ENCODE peak calls at places on chromosome 18, in ten cellular contexts. W, M, T, X, F, J, G, L, V and B are unnamed samples.

GRCh38 chr18:46793565-46793964 is 36.7 kb upstream of the ST8SIA5 start:
- DNase-seq in T (no peak), V (peak), M (no peak), F (no peak), G (no peak), J (no peak), X (no peak), W (peak), L (no peak), B (no peak)

GRCh38 chr18:46754661-46755292 is 2.1 kb downstream of the ST8SIA5 start:
- DNase-seq in G (no peak), X (no peak), T (no peak), L (no peak), M (no peak), W (no peak), V (peak), J (no peak), F (no peak), B (no peak)

GRCh38 chr18:7601249-7601620 is 34.1 kb downstream of the PTPRM start:
- DNase-seq in W (no peak), V (peak), M (no peak), J (no peak), L (no peak), F (peak), X (no peak), G (no peak), T (no peak), B (no peak)

GRCh38 chr18:46917108-46917807 is at the start of the genes KATNAL2 and PIAS2:
- DNase-seq in L (peak), T (peak), G (peak), V (peak), F (peak), W (peak), M (peak), X (peak), J (peak), B (peak)

GRCh38 chr18:75070625-75071483 is 138.1 kb downstream of the PTGR3 start:
- DNase-seq in J (peak), L (no peak), F (peak), G (peak), V (no peak), W (peak), M (no peak), X (peak), T (no peak), B (peak)

GRCh38 chr18:5093902-5094301 is 103.2 kb downstream of the AKAIN1 start:
- DNase-seq in X (no peak), J (no peak), M (no peak), T (no peak), G (no peak), F (no peak), L (no peak), W (no peak), V (no peak), B (no peak)

GRCh38 chr18:74817576-74817975 is 219.9 kb downstream of the ZNF407 start:
- DNase-seq in T (no peak), J (no peak), L (no peak), G (no peak), F (no peak), V (no peak), W (no peak), M (no peak), X (no peak), B (no peak)

GRCh38 chr18:46360841-46361240 is 256.7 kb downstream of the HAUS1 start:
- DNase-seq in F (no peak), W (no peak), M (no peak), J (no peak), V (no peak), G (no peak), L (no peak), T (no peak), X (no peak), B (no peak)

GRCh38 chr18:12428923-12429322 is 21.2 kb downstream of the PRELID3A start:
- DNase-seq in W (no peak), V (no peak), L (no peak), J (no peak), X (no peak), G (no peak), F (no peak), T (no peak), M (no peak), B (no peak)

GRCh38 chr18:68229351-68229750 is 485.6 kb downstream of the TMX3 start:
- DNase-seq in V (no peak), G (no peak), T (no peak), W (no peak), L (no peak), F (no peak), J (no peak), X (no peak), M (no peak), B (no peak)

GRCh38 chr18:21557607-21558253 is 42.8 kb downstream of the ESCO1 start:
- DNase-seq in X (no peak), F (peak), L (no peak), V (peak), J (no peak), T (no peak), W (no peak), M (no peak), G (no peak), B (no peak)

GRCh38 chr18:36649205-36649604 is 179.6 kb downstream of the TPGS2 start:
- DNase-seq in M (no peak), X (no peak), T (no peak), V (peak), L (no peak), J (no peak), G (no peak), F (no peak), W (no peak), B (no peak)

GRCh38 chr18:1665064-1665463 is 760.4 kb downstream of the ADCYAP1 start:
- DNase-seq in G (no peak), W (no peak), J (no peak), X (no peak), L (no peak), F (no peak), M (no peak), V (no peak), T (no peak), B (no peak)

GRCh38 chr18:274313-274712 is 6.5 kb upstream of the THOC1 start:
- DNase-seq in T (no peak), W (no peak), L (no peak), G (no peak), M (no peak), J (no peak), F (no peak), X (no peak), V (no peak), B (no peak)

GRCh38 chr18:45856526-45856925 is 31.1 kb downstream of the SIGLEC15 start:
- DNase-seq in J (no peak), X (no peak), F (no peak), M (no peak), G (no peak), L (no peak), V (no peak), W (no peak), T (no peak), B (no peak)

GRCh38 chr18:3889803-3890202 is 439.8 kb downstream of the TGIF1 start:
- DNase-seq in J (no peak), G (no peak), V (no peak), X (no peak), W (no peak), F (no peak), L (no peak), M (no peak), T (no peak), B (no peak)

GRCh38 chr18:22767653-22768052 is 165.5 kb upstream of the RBBP8 start:
- DNase-seq in T (no peak), G (no peak), F (no peak), J (no peak), M (no peak), W (no peak), X (no peak), V (no peak), L (no peak), B (no peak)

GRCh38 chr18:5628512-5629255 is 84.9 kb upstream of the EPB41L3 start:
- DNase-seq in L (peak), W (no peak), G (no peak), V (peak), T (peak), X (peak), J (no peak), M (peak), F (peak), B (peak)

GRCh38 chr18:77062518-77063003 is 70.0 kb downstream of the MBP start:
- DNase-seq in F (no peak), J (no peak), X (peak), T (no peak), W (no peak), G (no peak), M (no peak), V (no peak), L (no peak), B (no peak)

GRCh38 chr18:38563396-38563980 is 997.9 kb upstream of the CELF4 start:
- DNase-seq in G (no peak), F (no peak), V (no peak), T (no peak), X (no peak), J (no peak), L (no peak), M (no peak), W (no peak), B (no peak)

GRCh38 chr18:2889761-2890192 is 43.0 kb downstream of the EMILIN2 start:
- DNase-seq in L (peak), W (no peak), G (no peak), M (no peak), J (no peak), T (no peak), V (peak), X (no peak), F (no peak), B (no peak)

GRCh38 chr18:5196253-5197031 is 615 bp downstream of the AKAIN1 start:
- DNase-seq in L (peak), G (no peak), V (peak), X (no peak), T (no peak), F (no peak), W (no peak), M (peak), J (no peak), B (no peak)

GRCh38 chr18:23926590-23926989 is 88.0 kb upstream of the TTC39C start:
- DNase-seq in L (no peak), W (no peak), T (no peak), G (no peak), J (no peak), M (no peak), F (no peak), V (no peak), X (no peak), B (no peak)

GRCh38 chr18:40179647-40180175 is 1775.3 kb upstream of the PIK3C3 start:
- DNase-seq in V (peak), M (no peak), W (no peak), G (no peak), F (no peak), J (no peak), X (no peak), L (no peak), T (no peak), B (no peak)

GRCh38 chr18:9771261-9771976 is 63.3 kb downstream of the RAB31 start:
- DNase-seq in M (peak), X (peak), L (peak), G (peak), W (peak), V (peak), J (peak), F (peak), T (peak), B (peak)
- TF ChIP-seq POLR2AphosphoS5 in M (no peak), X (no peak), L (peak), G (peak), W (no peak), V (no peak), J (no peak), F (no peak), T (peak), B (no peak)

GRCh38 chr18:8999872-9000271 is 102.6 kb upstream of the NDUFV2 start:
- DNase-seq in G (no peak), X (no peak), W (no peak), V (peak), F (no peak), J (no peak), T (no peak), L (no peak), M (no peak), B (no peak)
- TF ChIP-seq POLR2AphosphoS5 in G (no peak), X (no peak), W (no peak), V (no peak), F (no peak), J (no peak), T (no peak), L (no peak), M (no peak), B (no peak)

GRCh38 chr18:55856191-55856590 is 268.2 kb upstream of the TCF4 start:
- DNase-seq in L (no peak), W (no peak), J (no peak), G (no peak), X (no peak), F (peak), V (peak), T (no peak), M (no peak), B (no peak)
- TF ChIP-seq POLR2AphosphoS5 in L (no peak), W (no peak), J (no peak), G (no peak), X (no peak), F (no peak), V (no peak), T (no peak), M (peak), B (no peak)

GRCh38 chr18:79393626-79394401 is 1.9 kb upstream of the NFATC1 start:
- DNase-seq in X (peak), G (no peak), T (peak), W (peak), L (peak), F (peak), J (peak), V (peak), M (peak), B (peak)
- TF ChIP-seq POLR2AphosphoS5 in X (peak), G (no peak), T (peak), W (no peak), L (no peak), F (peak), J (no peak), V (no peak), M (no peak), B (peak)

GRCh38 chr18:58846325-58846724 is 18.4 kb upstream of the ZNF532 start:
- DNase-seq in X (no peak), L (no peak), F (no peak), M (no peak), J (no peak), T (no peak), W (no peak), G (no peak), V (no peak), B (no peak)

GRCh38 chr18:58845913-58846312 is 18.8 kb upstream of the ZNF532 start:
- DNase-seq in W (no peak), T (no peak), G (no peak), V (no peak), X (no peak), M (no peak), F (no peak), J (no peak), L (no peak), B (no peak)

GRCh38 chr18:58843662-58844035 is 21.0 kb upstream of the ZNF532 start:
- DNase-seq in X (no peak), T (no peak), L (no peak), J (no peak), W (no peak), F (no peak), G (no peak), V (no peak), M (no peak), B (no peak)

GRCh38 chr18:58842978-58843661 is 21.6 kb upstream of the ZNF532 start:
- DNase-seq in M (no peak), F (no peak), L (no peak), J (no peak), T (no peak), V (no peak), W (no peak), X (no peak), G (no peak), B (no peak)

DNA sequence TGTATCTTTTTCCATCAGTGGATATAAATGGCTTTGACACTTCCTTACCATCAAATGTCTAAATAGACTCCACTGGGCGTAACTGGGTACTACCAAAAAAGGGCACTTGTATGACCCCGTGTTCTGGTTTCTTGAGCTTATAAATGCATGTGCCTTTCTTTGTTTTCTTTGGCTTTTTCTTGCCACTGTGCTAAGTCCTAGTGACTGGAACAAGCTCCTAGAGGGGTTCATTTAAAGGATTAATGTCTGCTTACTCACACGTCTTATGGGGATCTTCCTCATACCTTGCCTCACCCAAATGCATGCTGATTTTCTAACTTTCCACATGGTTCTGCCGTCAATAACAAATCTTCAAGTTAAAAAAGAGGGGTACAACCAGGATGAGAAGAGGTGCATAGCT is 19.8 kb upstream of the ZNF532 start:
- DNase-seq in T (no peak), V (no peak), J (no peak), F (no peak), M (no peak), G (no peak), W (no peak), X (no peak), L (no peak), B (no peak)
- TF ChIP-seq POLR2AphosphoS5 in T (no peak), V (no peak), J (no peak), F (no peak), M (no peak), G (no peak), W (no peak), X (no peak), L (no peak), B (no peak)

GRCh38 chr18:55401638-55402191 is 186.3 kb downstream of the TCF4 start:
- DNase-seq in X (no peak), F (peak), G (no peak), L (no peak), J (no peak), W (no peak), V (peak), M (no peak), T (peak), B (no peak)
- TF ChIP-seq POLR2AphosphoS5 in X (peak), F (peak), G (no peak), L (no peak), J (no peak), W (no peak), V (no peak), M (peak), T (peak), B (peak)

GRCh38 chr18:27062802-27063201 is 122.3 kb downstream of the CHST9 start:
- DNase-seq in X (no peak), T (no peak), W (no peak), V (no peak), J (no peak), G (no peak), F (no peak), L (no peak), M (no peak), B (no peak)

GRCh38 chr18:27061488-27062095 is 123.5 kb downstream of the CHST9 start:
- DNase-seq in V (no peak), L (no peak), F (no peak), J (no peak), X (no peak), M (no peak), W (no peak), G (no peak), T (no peak), B (no peak)

DNA sequence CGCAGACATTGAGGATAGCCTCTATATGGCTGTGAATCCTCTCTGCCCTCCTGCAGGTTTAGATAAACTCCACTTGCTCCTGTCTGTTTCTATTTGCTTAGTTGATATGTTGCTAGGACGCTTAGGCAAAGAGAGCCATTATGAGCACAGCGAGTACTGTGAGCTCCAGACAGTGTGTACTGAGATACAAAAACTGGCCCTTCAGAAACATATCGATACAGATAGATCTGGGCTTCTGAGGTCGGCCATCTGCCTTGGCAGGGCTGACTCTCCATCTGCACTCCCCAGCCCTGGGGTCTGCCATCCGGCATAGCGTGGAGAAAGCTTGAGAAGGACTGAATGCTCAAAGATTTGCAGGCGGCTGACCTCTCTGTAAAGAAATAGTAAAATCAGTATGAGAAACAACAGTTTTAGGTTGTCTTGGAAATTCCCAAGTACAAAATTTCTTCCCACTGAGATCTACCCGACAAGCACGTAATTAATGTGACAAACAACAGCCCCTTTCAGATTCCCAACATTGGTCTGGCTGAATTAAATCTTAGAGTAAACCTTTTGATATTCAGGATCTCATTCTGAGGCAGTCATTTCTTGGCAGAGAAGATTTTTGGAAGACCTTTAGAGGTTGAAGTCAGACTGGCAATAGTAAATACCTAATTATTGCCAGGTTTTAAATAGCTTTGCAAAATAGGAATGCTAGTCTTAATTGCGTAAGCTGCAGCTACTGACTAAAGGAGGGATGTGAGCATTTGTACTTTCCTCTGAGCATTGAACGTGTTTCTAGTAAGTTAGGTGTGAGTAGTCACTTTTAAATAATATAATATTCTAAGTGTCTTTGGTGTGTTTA is 127.4 kb downstream of the CHST9 start:
- DNase-seq in F (no peak), W (no peak), V (no peak), G (no peak), L (no peak), T (no peak), M (no peak), X (no peak), J (no peak), B (no peak)
- TF ChIP-seq POLR2AphosphoS5 in F (no peak), W (no peak), V (no peak), G (no peak), L (no peak), T (peak), M (no peak), X (no peak), J (no peak), B (peak)

DNA sequence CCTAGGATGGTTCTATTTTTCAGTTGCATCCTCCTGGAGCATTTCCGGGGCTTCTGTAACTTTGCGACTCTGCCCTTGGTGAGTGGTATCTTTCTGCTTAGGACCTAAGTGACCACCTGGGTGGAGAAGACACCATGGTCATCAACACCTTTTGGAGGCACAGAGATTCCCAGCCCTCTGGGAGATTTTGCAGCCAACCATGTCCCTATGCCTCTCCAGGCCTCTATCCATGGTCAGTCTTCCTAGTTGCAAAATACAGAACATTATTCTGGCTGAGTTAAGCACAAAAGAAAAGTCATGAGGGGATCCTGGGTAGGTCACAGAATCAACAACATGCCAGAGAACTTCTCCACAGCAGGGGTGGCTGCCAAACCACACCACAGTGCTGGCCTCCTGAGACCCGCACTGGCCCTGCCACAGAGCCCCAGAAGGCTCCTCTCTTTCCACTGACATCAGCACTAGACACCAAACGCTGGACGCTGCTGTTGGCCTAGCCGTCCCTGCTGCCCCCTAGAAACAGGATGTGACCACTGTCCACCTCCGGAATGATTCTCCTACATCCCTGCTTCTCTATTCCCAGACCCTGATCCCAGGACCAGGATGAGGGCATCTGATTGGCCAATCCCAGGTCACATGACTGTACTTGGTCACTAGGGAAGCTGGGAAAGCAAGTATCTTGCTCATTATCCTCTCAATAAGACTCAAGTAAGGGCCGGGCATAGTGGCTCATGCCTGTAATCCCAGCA is 47.7 kb downstream of the SMAD7 start:
- DNase-seq in L (peak), W (peak), V (no peak), X (no peak), G (no peak), T (peak), M (no peak), J (no peak), F (peak), B (no peak)
- TF ChIP-seq POLR2AphosphoS5 in L (no peak), W (no peak), V (no peak), X (no peak), G (no peak), T (no peak), M (no peak), J (no peak), F (no peak), B (no peak)